ENCODE peak calls at places on chromosomes 1 and 21, in four cellular contexts. T is H1, E is HepG2, F is K562. D is an unnamed sample.

GRCh38 chr1:234300096-234300495 is 73.2 kb upstream of the COA6 start:
- DNase-seq in T (no peak), E (no peak), F (no peak), D (no peak)

GRCh38 chr1:65393345-65393744 is 27.1 kb upstream of the LEPR start:
- DNase-seq in T (no peak), E (no peak), F (no peak), D (no peak)

GRCh38 chr1:111736548-111737215 is 2.5 kb downstream of the INKA2 start:
- DNase-seq in T (no peak), E (no peak), F (no peak), D (no peak)

GRCh38 chr1:85417876-85418275 is 47.1 kb downstream of the DDAH1 start:
- DNase-seq in T (no peak), E (no peak), F (no peak), D (no peak)

GRCh38 chr21:29376556-29376955 is 77.8 kb downstream of the BACH1 start:
- DNase-seq in T (peak), E (peak), F (peak), D (peak)

GRCh38 chr1:94300731-94301130 is 63.3 kb upstream of the ARHGAP29 start:
- DNase-seq in T (no peak), E (no peak), F (no peak), D (no peak)

GRCh38 chr21:17441370-17441769 is 71.5 kb upstream of the CXADR start:
- DNase-seq in T (no peak), E (peak), F (no peak), D (no peak)

GRCh38 chr1:225454733-225455132 is 26.9 kb upstream of the LBR start:
- DNase-seq in T (no peak), E (no peak), F (peak), D (peak)

GRCh38 chr21:27759091-27759659 is 792.3 kb upstream of the ADAMTS5 start:
- DNase-seq in T (peak), E (no peak), F (no peak), D (no peak)

GRCh38 chr21:39537571-39537970 is 75.2 kb upstream of the B3GALT5 start:
- DNase-seq in T (peak), E (no peak), F (no peak), D (no peak)

GRCh38 chr1:117036018-117036421 is 24.1 kb upstream of the TTF2 start:
- DNase-seq in T (peak), E (no peak), F (no peak), D (no peak)

GRCh38 chr1:233959971-233960710 is 55.7 kb downstream of the SLC35F3 start:
- DNase-seq in T (no peak), E (no peak), F (no peak), D (no peak)

GRCh38 chr1:226121049-226121586 is 58.6 kb downstream of the H3-3A start:
- DNase-seq in T (no peak), E (no peak), F (no peak), D (no peak)

GRCh38 chr1:109216662-109217061 is 2.9 kb downstream of the SARS1 start:
- DNase-seq in T (no peak), E (no peak), F (no peak), D (no peak)

GRCh38 chr1:79982218-79982617 is 975.7 kb upstream of the ADGRL4 start:
- DNase-seq in T (no peak), E (no peak), F (no peak), D (no peak)

GRCh38 chr1:215104283-215104682 is 21.7 kb downstream of the KCNK2 start:
- DNase-seq in T (no peak), E (no peak), F (no peak), D (no peak)

GRCh38 chr1:210800301-210800700 is 333.6 kb downstream of the KCNH1 start:
- DNase-seq in T (no peak), E (no peak), F (no peak), D (no peak)

GRCh38 chr1:248714248-248714647 is 11.7 kb upstream of the OR14I1 start:
- DNase-seq in T (no peak), E (no peak), F (no peak), D (no peak)

GRCh38 chr1:152220166-152221163 is 3.5 kb downstream of the HRNR start:
- DNase-seq in T (no peak), E (no peak), F (no peak), D (no peak)

GRCh38 chr1:39047374-39048229 is 21.5 kb downstream of the NDUFS5 start:
- DNase-seq in T (no peak), E (peak), F (peak), D (no peak)

GRCh38 chr1:45574105-45574626 is 9.7 kb upstream of the NASP start:
- DNase-seq in T (no peak), E (no peak), F (peak), D (no peak)

GRCh38 chr21:44984792-44985440 is 45.1 kb downstream of the SLX9 start:
- DNase-seq in T (no peak), E (peak), F (peak), D (no peak)

GRCh38 chr1:35929730-35930592 is 944 bp upstream of the AGO3 start:
- DNase-seq in T (peak), E (peak), F (peak), D (no peak)

GRCh38 chr1:94043738-94044289 is 77.1 kb downstream of the ABCA4 start:
- DNase-seq in T (no peak), E (no peak), F (no peak), D (no peak)

GRCh38 chr1:80656628-80657019 is 1144.1 kb upstream of the ADGRL2 start:
- DNase-seq in T (no peak), E (peak), F (no peak), D (peak)

GRCh38 chr1:239221656-239222055 is 164.7 kb upstream of the CHRM3 start:
- DNase-seq in T (no peak), E (no peak), F (no peak), D (no peak)
- TF ChIP-seq RNF2 in T (no peak), E (no peak), F (no peak), D (no peak)

DNA sequence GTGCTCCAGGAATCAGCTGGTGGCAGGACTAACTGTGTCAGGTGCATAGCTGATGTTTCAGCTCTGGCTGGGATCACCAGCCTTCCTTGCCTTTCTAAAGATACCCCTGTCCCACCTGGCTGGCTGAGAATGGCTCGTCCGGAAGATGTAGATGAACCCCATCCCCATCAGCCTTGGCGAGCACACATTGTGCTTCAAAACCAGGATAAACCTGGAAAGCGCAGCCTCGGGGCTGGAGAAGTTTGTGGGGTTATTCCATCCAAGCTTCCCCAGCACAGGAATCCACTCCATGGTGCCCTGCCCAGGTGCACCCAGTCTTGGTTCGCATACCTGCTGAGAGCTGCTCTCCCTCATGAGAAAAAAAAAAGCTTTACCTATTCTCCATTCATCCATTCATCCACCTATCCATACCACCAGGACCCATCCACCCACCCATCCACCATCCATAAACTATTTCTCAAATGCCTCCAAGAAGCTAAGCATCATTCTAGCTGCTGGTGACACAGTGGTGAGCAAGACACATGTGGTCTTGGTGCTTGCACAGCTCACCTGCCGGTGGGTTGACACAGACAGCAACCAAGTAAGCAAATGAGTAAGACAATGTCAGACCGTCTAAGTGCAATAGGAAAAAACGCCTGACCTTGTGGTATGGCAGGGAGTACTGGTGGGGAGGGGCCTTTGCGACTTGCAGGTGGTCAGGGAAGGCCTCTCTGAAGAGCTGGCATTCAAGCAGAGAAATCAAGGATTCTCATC is 94.0 kb downstream of the DMRTB1 start:
- DNase-seq in T (no peak), E (no peak), F (no peak), D (no peak)
- H3K4me2 ChIP-seq in T (peak), E (no peak), F (no peak), D (no peak)

GRCh38 chr1:24315391-24315790 is 3.8 kb upstream of the GRHL3 start:
- DNase-seq in T (no peak), E (no peak), F (no peak), D (no peak)

GRCh38 chr1:24318988-24319863 is at the start of gene GRHL3:
- DNase-seq in T (peak), E (no peak), F (no peak), D (peak)

GRCh38 chr1:24318238-24318987 is 744 bp upstream of the GRHL3 start:
- DNase-seq in T (no peak), E (no peak), F (no peak), D (no peak)

GRCh38 chr1:24316659-24317058 is 2.5 kb upstream of the GRHL3 start:
- DNase-seq in T (no peak), E (no peak), F (no peak), D (no peak)

DNA sequence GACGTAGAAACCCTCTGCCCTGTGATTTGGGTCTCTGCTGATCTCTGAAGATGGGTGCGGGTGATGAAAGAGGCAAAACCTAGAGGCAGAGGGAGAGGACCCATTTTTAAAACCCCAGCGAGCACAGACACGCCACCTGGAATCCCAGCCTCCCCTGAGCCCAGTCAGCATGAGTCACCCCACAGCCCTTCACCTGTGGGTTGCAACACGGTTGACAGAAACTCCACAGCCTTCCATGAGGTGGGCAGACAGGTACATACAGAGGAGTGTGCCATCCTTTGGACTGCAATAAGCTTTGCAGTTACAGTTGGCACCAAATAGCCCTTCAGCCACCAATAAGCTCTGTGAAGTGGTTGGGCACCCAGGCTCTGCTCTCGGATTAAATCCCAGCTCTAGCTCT is 2.1 kb upstream of the GRHL3 start:
- DNase-seq in T (no peak), E (no peak), F (no peak), D (no peak)
- TF ChIP-seq KDM1A in T (no peak), E (no peak), F (no peak), D (no peak)

GRCh38 chr21:41369915-41370839 is 8.3 kb downstream of the MX2 start:
- DNase-seq in T (no peak), E (peak), F (no peak), D (no peak)

GRCh38 chr21:41370840-41371697 is 9.2 kb downstream of the MX2 start:
- DNase-seq in T (no peak), E (no peak), F (no peak), D (no peak)

GRCh38 chr21:41368361-41369104 is 6.7 kb downstream of the MX2 start:
- DNase-seq in T (no peak), E (no peak), F (no peak), D (no peak)

GRCh38 chr21:41367598-41368360 is 6.0 kb downstream of the MX2 start:
- DNase-seq in T (no peak), E (no peak), F (no peak), D (no peak)

GRCh38 chr21:41369105-41369914 is 7.5 kb downstream of the MX2 start:
- DNase-seq in T (no peak), E (peak), F (no peak), D (no peak)
- TF ChIP-seq RNF2 in T (no peak), E (no peak), F (no peak), D (no peak)

GRCh38 chr1:186858923-186859322 is 30.2 kb downstream of the PLA2G4A start:
- DNase-seq in T (no peak), E (no peak), F (no peak), D (no peak)
- H3K4me2 ChIP-seq in T (no peak), E (no peak), F (no peak), D (no peak)

DNA sequence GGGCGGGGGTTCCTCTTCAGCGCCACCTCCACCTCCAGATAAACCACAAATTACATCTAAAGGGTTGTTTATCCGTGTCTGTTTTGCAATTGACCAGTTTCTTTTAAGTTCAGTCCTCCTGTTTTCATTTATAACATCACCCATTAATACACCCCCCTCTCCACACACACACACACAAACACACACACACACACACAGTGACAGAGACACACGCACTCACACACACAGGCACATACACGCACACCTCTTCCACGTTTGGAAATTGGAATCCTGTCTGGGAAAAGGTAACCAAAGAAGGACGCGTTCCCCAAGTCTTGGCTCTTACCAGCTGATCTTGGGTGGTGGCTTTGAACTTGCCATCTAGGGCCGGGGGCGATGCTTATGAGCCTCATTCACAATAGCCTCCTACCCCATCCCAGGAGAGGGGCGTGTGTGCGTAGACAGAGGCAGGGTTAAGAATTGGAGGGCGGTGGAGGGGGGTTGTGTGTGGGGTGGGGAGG is 442 bp upstream of the CSMD2 start:
- DNase-seq in T (no peak), E (no peak), F (no peak), D (no peak)
- TF ChIP-seq KDM1A in T (no peak), E (no peak), F (no peak), D (no peak)

GRCh38 chr21:37371041-37371397 is 4.4 kb downstream of the DYRK1A start:
- DNase-seq in T (no peak), E (no peak), F (no peak), D (no peak)
- TF ChIP-seq RNF2 in T (no peak), E (no peak), F (no peak), D (no peak)

GRCh38 chr1:1032428-1032827 is 12.5 kb downstream of the AGRN start:
- DNase-seq in T (no peak), E (no peak), F (no peak), D (no peak)
- H3K4me2 ChIP-seq in T (peak), E (no peak), F (no peak), D (no peak)

GRCh38 chr21:19878133-19878532 is 1120.1 kb upstream of the NCAM2 start:
- DNase-seq in T (no peak), E (no peak), F (no peak), D (no peak)
- TF ChIP-seq KDM1A in T (no peak), E (no peak), F (no peak), D (no peak)